ENCODE peak calls at places on chromosome 4, in five cellular contexts. One of them, this sample, is unnamed.

GRCh38 chr4:113594231-113594556 is 167.3 kb downstream of the CAMK2D start:
- DNase-seq in left colon: no peak
- DNase-seq in lower lobe of right lung: no peak
- DNase-seq in KG1: no peak
- DNase-seq in posterior cingulate gyrus: no peak
- DNase-seq in this sample: no peak

GRCh38 chr4:179467890-179468289 is 2025.7 kb upstream of the AGA start:
- DNase-seq in left colon: no peak
- DNase-seq in lower lobe of right lung: no peak
- DNase-seq in KG1: no peak
- DNase-seq in posterior cingulate gyrus: no peak
- DNase-seq in this sample: no peak

GRCh38 chr4:159190646-159191045 is 87.8 kb downstream of the RAPGEF2 start:
- DNase-seq in left colon: no peak
- DNase-seq in lower lobe of right lung: no peak
- DNase-seq in KG1: no peak
- DNase-seq in posterior cingulate gyrus: no peak
- DNase-seq in this sample: no peak

GRCh38 chr4:70405765-70406164 is 8.0 kb downstream of the OPRPN start:
- DNase-seq in left colon: no peak
- DNase-seq in lower lobe of right lung: no peak
- DNase-seq in KG1: no peak
- DNase-seq in posterior cingulate gyrus: no peak
- DNase-seq in this sample: no peak

GRCh38 chr4:8860892-8861575 is 10.6 kb downstream of the HMX1 start:
- DNase-seq in left colon: no peak
- DNase-seq in lower lobe of right lung: no peak
- DNase-seq in KG1: no peak
- DNase-seq in posterior cingulate gyrus: no peak
- DNase-seq in this sample: no peak

GRCh38 chr4:67581913-67582312 is 23.4 kb downstream of the STAP1 start:
- DNase-seq in left colon: no peak
- DNase-seq in lower lobe of right lung: no peak
- DNase-seq in KG1: no peak
- DNase-seq in posterior cingulate gyrus: no peak
- DNase-seq in this sample: no peak

GRCh38 chr4:83490876-83491450 is 6.1 kb upstream of the ABRAXAS1 start:
- DNase-seq in left colon: no peak
- DNase-seq in lower lobe of right lung: no peak
- DNase-seq in KG1: no peak
- DNase-seq in posterior cingulate gyrus: no peak
- DNase-seq in this sample: no peak

GRCh38 chr4:19309365-19309764 is 942.3 kb upstream of the SLIT2 start:
- DNase-seq in left colon: no peak
- DNase-seq in lower lobe of right lung: no peak
- DNase-seq in KG1: no peak
- DNase-seq in posterior cingulate gyrus: no peak
- DNase-seq in this sample: no peak